ENCODE peak calls at places on chromosomes 3 and 15, in eight cellular contexts. X is lung; F is heart left ventricle; W is colonic mucosa; V is pancreas; A is AG04450; Q is K562; T is CD4-positive, alpha-beta memory T cell. L is an unnamed sample. For H3K9me3, the result is how much of the 10 kb centered on the place peaks cover.

GRCh38 chr15:56244237-56244810 is 645 bp upstream of the RFX7 start:
- DNase-seq in F (peak), A (peak), X (peak), T (peak), Q (peak), V (peak), W (peak), L (peak)

GRCh38 chr3:8103954-8104353 is 397.7 kb upstream of the LMCD1 start:
- DNase-seq in X (no peak), T (no peak), W (no peak), V (no peak), A (no peak), Q (no peak), F (no peak), L (no peak)

GRCh38 chr3:70980646-70981031 is 602.9 kb downstream of the FOXP1 start:
- DNase-seq in W (no peak), Q (no peak), X (no peak), T (peak), A (no peak), V (no peak), F (no peak), L (peak)

GRCh38 chr3:114451051-114451451 is 157.2 kb downstream of the TIGIT start:
- DNase-seq in W (no peak), F (no peak), V (no peak), Q (no peak), X (no peak), A (no peak), T (no peak), L (no peak)

GRCh38 chr3:193665370-193665989 is 72.5 kb downstream of the OPA1 start:
- DNase-seq in X (no peak), A (peak), T (peak), W (no peak), V (no peak), F (no peak), Q (no peak), L (no peak)

GRCh38 chr15:42108808-42109207 is 14.4 kb upstream of the PLA2G4D start:
- DNase-seq in X (no peak), Q (no peak), F (no peak), V (no peak), W (no peak), A (no peak), T (no peak), L (no peak)

GRCh38 chr3:57079221-57079831 is 18.9 kb downstream of the SPATA12 start:
- DNase-seq in V (peak), W (peak), F (peak), X (peak), Q (peak), T (no peak), A (no peak), L (no peak)

GRCh38 chr15:31304074-31304648 is 22.5 kb upstream of the KLF13 start:
- DNase-seq in F (no peak), Q (no peak), T (no peak), A (no peak), W (no peak), X (peak), V (no peak), L (no peak)

GRCh38 chr3:141093971-141094401 is 42.8 kb downstream of the SPSB4 start:
- DNase-seq in X (no peak), T (no peak), F (peak), A (no peak), W (no peak), V (peak), Q (no peak), L (no peak)

GRCh38 chr3:138338816-138339215 is 9.2 kb upstream of the NME9 start:
- DNase-seq in W (no peak), V (no peak), A (no peak), F (no peak), T (no peak), X (no peak), Q (no peak), L (no peak)
- H3K27ac ChIP-seq in W (no peak), V (no peak), A (no peak), F (no peak), T (no peak), X (no peak), Q (no peak), L (no peak)

DNA sequence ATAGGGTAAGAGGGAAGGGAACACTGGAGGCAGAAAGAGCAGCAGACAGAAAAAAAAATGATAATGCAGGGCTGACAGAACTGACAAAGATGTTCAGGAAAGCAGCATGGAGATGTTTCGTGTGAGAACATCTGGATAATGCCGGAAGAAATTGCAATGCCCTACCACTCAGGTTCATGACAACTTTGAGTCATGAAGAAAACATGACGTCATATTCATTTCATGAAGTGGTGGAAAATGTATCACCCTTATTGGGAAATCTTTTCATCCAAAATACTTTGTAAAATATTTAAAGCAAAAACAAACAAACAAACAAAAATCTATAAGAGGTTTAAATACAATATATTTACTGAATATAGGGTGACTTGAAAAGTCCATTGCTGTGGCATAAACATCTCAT is 305.4 kb upstream of the IGF1R start:
- DNase-seq in F (no peak), Q (no peak), W (no peak), V (no peak), X (no peak), A (no peak), T (no peak), L (no peak)
- H3K9me3 ChIP-seq in F (under half), Q (under half), W (under half), V (under half), X (under half), A (under half), T (under half), L (under half)

DNA sequence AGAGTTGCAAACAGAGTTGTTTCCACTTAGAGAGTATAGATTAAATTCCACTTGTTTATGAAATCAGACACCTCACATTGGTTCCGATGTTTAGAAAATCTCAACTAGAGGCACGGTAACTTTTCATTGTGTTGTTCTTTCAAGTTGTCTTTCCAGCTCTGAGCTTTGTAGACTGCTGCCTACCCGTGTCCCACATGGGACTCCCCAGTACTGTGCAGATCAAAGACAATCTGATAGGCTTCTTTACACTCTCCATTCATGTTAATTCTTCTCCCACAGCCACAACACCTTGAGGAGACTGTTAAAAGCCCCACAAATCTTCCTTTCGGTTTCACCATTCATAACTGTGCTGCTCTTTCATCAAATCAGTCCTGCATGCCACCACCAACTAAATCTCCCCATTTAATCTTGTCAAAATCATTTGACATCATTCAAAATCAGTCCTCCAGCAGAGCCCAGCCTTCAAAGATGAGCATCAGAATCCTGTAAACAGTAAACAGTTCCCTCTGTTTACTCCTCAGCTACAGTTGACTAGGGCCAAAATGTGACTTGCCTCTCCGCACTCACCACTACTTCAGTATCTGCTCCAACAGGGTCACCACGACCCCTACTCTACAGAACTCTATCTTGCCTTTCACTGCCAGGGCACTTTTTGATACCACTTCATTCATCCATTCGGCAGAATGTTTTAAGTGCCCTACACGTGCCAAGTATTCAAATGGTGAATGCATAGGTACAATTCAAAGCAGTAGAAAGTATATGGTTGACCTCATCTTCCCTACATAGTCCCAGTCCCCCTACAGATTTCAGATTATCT is 8.3 kb downstream of the ANXA2 start:
- DNase-seq in A (no peak), F (no peak), W (no peak), Q (no peak), V (no peak), X (no peak), T (peak), L (peak)
- H3K4me3 ChIP-seq in A (peak), F (peak), W (no peak), Q (no peak), V (peak), X (no peak), T (no peak), L (peak)

GRCh38 chr3:113247664-113248458 is 36.5 kb downstream of the BOC start:
- DNase-seq in V (no peak), Q (no peak), F (no peak), A (no peak), T (no peak), W (no peak), X (no peak), L (no peak)

GRCh38 chr3:113247051-113247450 is 35.7 kb downstream of the BOC start:
- DNase-seq in X (no peak), A (no peak), V (no peak), Q (no peak), F (no peak), W (no peak), T (no peak), L (no peak)

GRCh38 chr3:113250566-113250965 is 39.2 kb downstream of the BOC start:
- DNase-seq in X (no peak), A (no peak), T (no peak), W (no peak), V (no peak), F (no peak), Q (no peak), L (no peak)

GRCh38 chr3:113249601-113250000 is 38.2 kb downstream of the BOC start:
- DNase-seq in X (no peak), W (no peak), T (no peak), Q (no peak), A (no peak), V (no peak), F (no peak), L (no peak)

GRCh38 chr3:113249111-113249510 is 37.8 kb downstream of the BOC start:
- DNase-seq in W (no peak), Q (no peak), A (no peak), X (no peak), T (no peak), F (peak), V (no peak), L (no peak)
- H3K27ac ChIP-seq in W (no peak), Q (no peak), A (peak), X (no peak), T (no peak), F (peak), V (no peak), L (no peak)

GRCh38 chr3:21226086-21226485 is 524.9 kb downstream of the ZNF385D start:
- DNase-seq in X (no peak), W (no peak), A (no peak), V (peak), Q (no peak), F (peak), T (no peak), L (no peak)
- H3K9me3 ChIP-seq in X (under half), W (under half), A (under half), V (under half), Q (under half), F (under half), T (under half), L (under half)

GRCh38 chr15:73370151-73370550 is 1.4 kb upstream of the HCN4 start:
- DNase-seq in A (no peak), Q (no peak), X (no peak), W (no peak), F (no peak), V (no peak), T (no peak), L (no peak)

GRCh38 chr15:73367624-73368300 is 996 bp downstream of the HCN4 start:
- DNase-seq in V (no peak), X (no peak), W (no peak), A (no peak), F (no peak), Q (no peak), T (no peak), L (no peak)

GRCh38 chr15:73369073-73369694 is 426 bp upstream of the HCN4 start:
- DNase-seq in Q (no peak), A (no peak), X (no peak), T (no peak), F (no peak), W (no peak), V (no peak), L (no peak)

GRCh38 chr15:73366766-73367623 is 1.8 kb downstream of the HCN4 start:
- DNase-seq in W (no peak), Q (no peak), V (no peak), X (no peak), T (no peak), F (peak), A (no peak), L (no peak)

DNA sequence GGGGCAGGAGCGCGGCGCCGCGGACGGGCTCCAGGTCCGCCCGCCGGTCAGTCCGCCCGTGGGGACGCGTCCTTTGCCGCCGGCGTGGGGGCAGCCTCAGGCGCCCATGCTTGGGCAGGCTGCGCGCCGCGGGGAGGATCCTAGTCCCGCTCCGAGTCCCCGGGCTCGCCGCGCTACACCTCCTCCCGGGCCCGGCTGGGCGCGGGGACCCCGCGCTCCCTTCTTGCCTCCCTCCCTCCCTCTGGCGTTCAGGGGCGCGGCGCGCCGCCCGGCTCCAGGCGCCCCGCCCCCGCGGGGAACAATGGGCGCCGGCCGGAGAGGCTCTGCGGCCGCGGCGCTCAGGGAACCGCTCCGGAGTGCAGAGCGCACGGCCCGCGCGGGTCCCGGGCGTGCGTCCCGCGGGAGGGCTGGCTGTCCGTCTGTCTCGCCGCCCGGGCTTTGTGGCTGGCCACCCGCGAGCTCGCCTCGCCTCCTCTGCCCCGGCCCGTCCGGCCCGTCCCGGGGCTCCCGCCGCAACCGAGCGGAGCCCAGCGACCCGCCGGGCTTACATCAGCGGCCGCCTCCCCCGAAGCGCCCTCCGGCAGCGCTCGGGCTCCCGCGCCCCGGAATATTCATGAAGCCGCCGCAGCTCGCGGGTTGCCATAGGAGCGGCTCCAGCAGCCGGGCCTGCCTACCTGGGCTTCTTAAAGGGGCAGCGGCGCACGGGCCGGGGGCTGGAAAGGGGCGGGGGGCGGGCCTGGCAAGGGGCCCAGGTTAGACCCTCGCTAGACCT is at the start of gene HCN4:
- DNase-seq in V (no peak), Q (peak), F (peak), T (no peak), X (no peak), W (no peak), A (no peak), L (no peak)
- H3K4me3 ChIP-seq in V (peak), Q (no peak), F (peak), T (no peak), X (peak), W (peak), A (no peak), L (no peak)

GRCh38 chr3:68007621-68008226 is 353.3 kb upstream of the SUCLG2 start:
- DNase-seq in Q (no peak), A (no peak), X (no peak), W (no peak), V (peak), F (no peak), T (peak), L (peak)
- H3K27ac ChIP-seq in Q (no peak), A (no peak), X (no peak), W (no peak), V (no peak), F (no peak), T (no peak), L (no peak)

GRCh38 chr15:25182736-25183445 is 228.1 kb downstream of the SNRPN start:
- DNase-seq in X (no peak), T (no peak), F (peak), W (no peak), V (peak), A (no peak), Q (no peak), L (no peak)

GRCh38 chr15:25180606-25181289 is 226.0 kb downstream of the SNRPN start:
- DNase-seq in X (no peak), V (peak), F (peak), W (no peak), T (no peak), A (no peak), Q (no peak), L (no peak)

GRCh38 chr15:25181290-25182097 is 226.7 kb downstream of the SNRPN start:
- DNase-seq in Q (no peak), W (peak), X (no peak), T (no peak), F (no peak), V (peak), A (no peak), L (no peak)

GRCh38 chr15:25183581-25184330 is 229.0 kb downstream of the SNRPN start:
- DNase-seq in X (no peak), Q (no peak), A (no peak), V (peak), T (no peak), W (no peak), F (peak), L (no peak)

DNA sequence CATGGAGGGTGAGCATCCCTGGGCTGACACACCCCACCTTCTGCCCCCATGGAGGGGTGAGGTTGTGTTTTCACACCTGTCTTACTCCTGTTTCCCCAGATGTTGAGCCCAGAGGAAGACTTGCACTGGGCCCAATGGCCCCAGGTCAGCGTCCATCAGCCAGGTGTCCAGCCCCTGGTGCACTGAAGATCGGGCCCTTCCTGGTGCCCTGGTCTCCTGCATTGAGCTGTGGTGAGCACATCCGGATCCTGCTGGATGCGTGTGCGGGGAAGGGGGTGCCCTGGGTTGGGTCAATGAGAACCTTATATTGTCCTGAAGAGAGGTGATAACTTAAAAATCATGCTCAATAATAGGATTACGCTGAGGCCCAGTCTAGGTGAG is 227.3 kb downstream of the SNRPN start:
- DNase-seq in V (peak), Q (no peak), F (no peak), X (no peak), W (no peak), T (no peak), A (no peak), L (no peak)
- H3K9me3 ChIP-seq in V (under half), Q (under half), F (under half), X (half or more), W (under half), T (under half), A (half or more), L (under half)

GRCh38 chr3:16888785-16889607 is 4.2 kb downstream of the PLCL2 start:
- DNase-seq in V (no peak), X (no peak), Q (no peak), T (peak), F (no peak), W (no peak), A (no peak), L (peak)
- H3K4me3 ChIP-seq in V (no peak), X (no peak), Q (no peak), T (peak), F (peak), W (no peak), A (no peak), L (peak)

GRCh38 chr3:58668247-58668646 is 1.7 kb upstream of the FAM3D start:
- DNase-seq in W (peak), Q (no peak), V (no peak), T (no peak), X (no peak), F (no peak), A (no peak), L (no peak)

GRCh38 chr3:58667229-58667628 is 655 bp upstream of the FAM3D start:
- DNase-seq in X (no peak), V (no peak), A (no peak), T (no peak), W (peak), F (no peak), Q (no peak), L (no peak)

GRCh38 chr3:58665410-58665809 is 1.2 kb downstream of the FAM3D start:
- DNase-seq in V (no peak), W (no peak), F (no peak), A (no peak), X (no peak), T (no peak), Q (no peak), L (no peak)

GRCh38 chr3:58666683-58667082 is at the start of gene FAM3D:
- DNase-seq in T (no peak), F (no peak), A (no peak), X (peak), W (peak), Q (no peak), V (no peak), L (no peak)

DNA sequence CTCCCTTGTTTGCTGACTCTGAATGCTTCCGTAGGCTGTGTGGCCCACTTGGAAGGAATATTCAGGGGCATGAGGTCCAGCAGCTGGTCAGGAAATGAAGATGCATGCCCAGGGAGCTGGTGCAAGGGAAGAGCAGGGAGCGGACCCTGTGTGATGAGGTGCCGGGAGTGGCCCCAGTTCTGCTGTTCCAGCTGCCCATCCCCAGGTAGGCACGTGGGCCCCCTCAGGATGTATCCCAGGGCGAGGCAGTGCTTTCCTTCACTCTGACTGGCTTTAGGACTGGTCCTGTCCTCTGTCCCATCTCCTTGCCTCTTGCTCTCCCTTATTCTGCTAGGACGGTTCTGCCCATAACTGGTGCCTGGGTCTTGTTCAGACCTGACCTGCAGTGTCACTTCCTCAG is 1.1 kb upstream of the FAM3D start:
- DNase-seq in Q (no peak), W (peak), V (no peak), A (no peak), F (no peak), X (no peak), T (no peak), L (no peak)
- H3K27ac ChIP-seq in Q (no peak), W (peak), V (no peak), A (no peak), F (no peak), X (no peak), T (no peak), L (no peak)

L was measured in CD4-positive, CD25-positive, alpha-beta regulatory T cell.